ENCODE peak calls at places on chromosomes 16 and 17, in six cellular contexts. F is glomerular endothelial cell, C is nucleus accumbens, L is lower leg skin, Q is thoracic aorta, N is GOT3. Z is an unnamed sample.

GRCh38 chr17:44898768-44899073 is 524 bp downstream of the EFTUD2 start:
- DNase-seq in F (no peak), C (no peak), L (no peak), Q (no peak), N (no peak), Z (no peak)

GRCh38 chr17:17519886-17520285 is 23.7 kb upstream of the RASD1 start:
- DNase-seq in F (no peak), C (no peak), L (no peak), Q (no peak), N (no peak), Z (no peak)

GRCh38 chr16:81700071-81700779 is 78.9 kb upstream of the PLCG2 start:
- DNase-seq in F (no peak), C (no peak), L (no peak), Q (no peak), N (no peak), Z (no peak)

GRCh38 chr17:3818786-3819185 is 17.8 kb upstream of the ITGAE start:
- DNase-seq in F (peak), C (no peak), L (no peak), Q (no peak), N (no peak), Z (peak)

GRCh38 chr16:85420501-85421337 is 192.4 kb upstream of the GSE1 start:
- DNase-seq in F (no peak), C (no peak), L (peak), Q (no peak), N (no peak), Z (no peak)

GRCh38 chr17:73138541-73139138 is 26.2 kb upstream of the SSTR2 start:
- DNase-seq in F (no peak), C (no peak), L (no peak), Q (no peak), N (no peak), Z (no peak)

GRCh38 chr16:84914273-84914672 is 94.5 kb downstream of the CRISPLD2 start:
- DNase-seq in F (no peak), C (no peak), L (no peak), Q (no peak), N (no peak), Z (no peak)

GRCh38 chr17:10429416-10430045 is 7.8 kb upstream of the MYH8 start:
- DNase-seq in F (no peak), C (no peak), L (no peak), Q (no peak), N (no peak), Z (no peak)

GRCh38 chr17:78241277-78242023 is 10.0 kb downstream of the TMEM235 start:
- DNase-seq in F (no peak), C (peak), L (no peak), Q (no peak), N (no peak), Z (peak)

GRCh38 chr17:4450710-4451316 is 17.1 kb downstream of the SPNS3 start:
- DNase-seq in F (no peak), C (no peak), L (no peak), Q (no peak), N (no peak), Z (no peak)

GRCh38 chr17:35289222-35289621 is 46.4 kb downstream of the SLFN5 start:
- DNase-seq in F (no peak), C (no peak), L (no peak), Q (no peak), N (no peak), Z (no peak)

GRCh38 chr17:47860396-47860795 is 9.4 kb upstream of the SP6 start:
- DNase-seq in F (no peak), C (no peak), L (no peak), Q (no peak), N (no peak), Z (no peak)

GRCh38 chr16:53041196-53041977 is 11.3 kb downstream of the CHD9NB start:
- DNase-seq in F (no peak), C (no peak), L (no peak), Q (no peak), N (no peak), Z (peak)

GRCh38 chr17:64223283-64223682 is 39.8 kb downstream of the TEX2 start:
- DNase-seq in F (no peak), C (no peak), L (no peak), Q (no peak), N (no peak), Z (no peak)

GRCh38 chr17:50763716-50764450 is 3.4 kb downstream of the ANKRD40CL start:
- DNase-seq in F (no peak), C (no peak), L (no peak), Q (no peak), N (no peak), Z (no peak)

GRCh38 chr17:2885751-2886150 is 89.5 kb downstream of the RAP1GAP2 start:
- DNase-seq in F (no peak), C (no peak), L (no peak), Q (no peak), N (no peak), Z (no peak)

GRCh38 chr17:34874496-34874895 is 86.8 kb downstream of the CCT6B start:
- DNase-seq in F (no peak), C (no peak), L (no peak), Q (no peak), N (no peak), Z (no peak)

GRCh38 chr16:15919331-15919730 is 30.1 kb upstream of the ABCC1 start:
- DNase-seq in F (no peak), C (no peak), L (no peak), Q (no peak), N (no peak), Z (no peak)

GRCh38 chr16:1661826-1662225 is 16.3 kb upstream of the JPT2 start:
- DNase-seq in F (no peak), C (no peak), L (no peak), Q (no peak), N (no peak), Z (no peak)

GRCh38 chr16:15694499-15694898 is 44.5 kb downstream of the NDE1 start:
- DNase-seq in F (no peak), C (no peak), L (no peak), Q (no peak), N (no peak), Z (no peak)

GRCh38 chr16:65229191-65229662 is 107.4 kb upstream of the CDH11 start:
- DNase-seq in F (no peak), C (no peak), L (no peak), Q (no peak), N (no peak), Z (no peak)

GRCh38 chr17:72142614-72143013 is 21.8 kb downstream of the SOX9 start:
- DNase-seq in F (no peak), C (no peak), L (no peak), Q (no peak), N (no peak), Z (no peak)

GRCh38 chr17:74148901-74149596 is 54.4 kb upstream of the RPL38 start:
- DNase-seq in F (no peak), C (no peak), L (peak), Q (no peak), N (no peak), Z (no peak)

GRCh38 chr17:3558603-3559269 is 1.1 kb upstream of the TRPV3 start:
- DNase-seq in F (no peak), C (no peak), L (no peak), Q (no peak), N (no peak), Z (no peak)

GRCh38 chr16:54813778-54814177 is 116.9 kb upstream of the IRX5 start:
- DNase-seq in F (no peak), C (no peak), L (no peak), Q (no peak), N (no peak), Z (no peak)

GRCh38 chr17:27978689-27979175 is 63.7 kb upstream of the NLK start:
- DNase-seq in F (no peak), C (no peak), L (no peak), Q (no peak), N (no peak), Z (no peak)

GRCh38 chr17:46832945-46833839 is 14.7 kb upstream of the WNT3 start:
- DNase-seq in F (no peak), C (peak), L (no peak), Q (no peak), N (no peak), Z (no peak)

GRCh38 chr17:43151880-43152456 is 19.0 kb upstream of the NBR1 start:
- DNase-seq in F (no peak), C (no peak), L (no peak), Q (no peak), N (no peak), Z (no peak)

GRCh38 chr17:49997773-49998703 is 3.0 kb upstream of the DLX3 start:
- DNase-seq in F (peak), C (peak), L (peak), Q (no peak), N (peak), Z (peak)

GRCh38 chr17:37643829-37644228 is 583 bp upstream of the DDX52 start:
- DNase-seq in F (no peak), C (no peak), L (no peak), Q (no peak), N (no peak), Z (no peak)

GRCh38 chr17:13599808-13600398 is 1.8 kb downstream of the HS3ST3A1 start:
- DNase-seq in F (no peak), C (no peak), L (no peak), Q (no peak), N (no peak), Z (no peak)

GRCh38 chr16:61564741-61565140 is 471.5 kb downstream of the CDH8 start:
- DNase-seq in F (no peak), C (no peak), L (no peak), Q (no peak), N (no peak), Z (no peak)

GRCh38 chr17:751269-752001 is 629 bp downstream of the GEMIN4 start:
- DNase-seq in F (no peak), C (peak), L (peak), Q (no peak), N (no peak), Z (no peak)

GRCh38 chr16:7316266-7316888 is 16.3 kb upstream of the RBFOX1 start:
- DNase-seq in F (no peak), C (no peak), L (no peak), Q (no peak), N (no peak), Z (no peak)